ENCODE peak calls at places on chromosomes 12 and 14, in nine cellular contexts. One of them, this sample, is unnamed.

GRCh38 chr12:10283028-10283427 is 24.6 kb upstream of the KLRD1 start:
- DNase-seq in HCEC 1CT: no peak
- DNase-seq in dermis microvascular lymphatic vessel endothelial cell: no peak
- DNase-seq in OCI-M1: no peak
- DNase-seq in PC-3: no peak
- DNase-seq in activated naive CD4-positive, alpha-beta T cell treated with Interleukin-2 at 50 U/mL for 16 hours: no peak
- DNase-seq in hepatocyte: no peak
- DNase-seq in endodermal cell: no peak
- DNase-seq in CD8-positive, alpha-beta T cell: no peak
- DNase-seq in this sample: no peak

GRCh38 chr12:76268267-76268666 is 79.9 kb downstream of the BBS10 start:
- DNase-seq in HCEC 1CT: peak
- DNase-seq in dermis microvascular lymphatic vessel endothelial cell: no peak
- DNase-seq in OCI-M1: no peak
- DNase-seq in PC-3: no peak
- DNase-seq in activated naive CD4-positive, alpha-beta T cell treated with Interleukin-2 at 50 U/mL for 16 hours: no peak
- DNase-seq in hepatocyte: no peak
- DNase-seq in endodermal cell: no peak
- DNase-seq in CD8-positive, alpha-beta T cell: no peak
- DNase-seq in this sample: no peak

GRCh38 chr12:26471560-26471959 is 276.2 kb downstream of the SSPN start:
- DNase-seq in HCEC 1CT: no peak
- DNase-seq in dermis microvascular lymphatic vessel endothelial cell: no peak
- DNase-seq in OCI-M1: peak
- DNase-seq in PC-3: peak
- DNase-seq in activated naive CD4-positive, alpha-beta T cell treated with Interleukin-2 at 50 U/mL for 16 hours: no peak
- DNase-seq in hepatocyte: no peak
- DNase-seq in endodermal cell: no peak
- DNase-seq in CD8-positive, alpha-beta T cell: no peak
- DNase-seq in this sample: no peak

GRCh38 chr14:55752580-55753365 is 172.8 kb downstream of the KTN1 start:
- DNase-seq in HCEC 1CT: peak
- DNase-seq in dermis microvascular lymphatic vessel endothelial cell: peak
- DNase-seq in OCI-M1: no peak
- DNase-seq in PC-3: peak
- DNase-seq in activated naive CD4-positive, alpha-beta T cell treated with Interleukin-2 at 50 U/mL for 16 hours: no peak
- DNase-seq in hepatocyte: peak
- DNase-seq in endodermal cell: no peak
- DNase-seq in CD8-positive, alpha-beta T cell: no peak
- DNase-seq in this sample: peak

GRCh38 chr12:47819902-47820630 is at the start of gene HDAC7:
- DNase-seq in HCEC 1CT: peak
- DNase-seq in dermis microvascular lymphatic vessel endothelial cell: peak
- DNase-seq in OCI-M1: peak
- DNase-seq in PC-3: peak
- DNase-seq in activated naive CD4-positive, alpha-beta T cell treated with Interleukin-2 at 50 U/mL for 16 hours: peak
- DNase-seq in hepatocyte: peak
- DNase-seq in endodermal cell: peak
- DNase-seq in CD8-positive, alpha-beta T cell: peak
- DNase-seq in this sample: peak

GRCh38 chr12:29287622-29288021 is 93.3 kb downstream of the ERGIC2 start:
- DNase-seq in HCEC 1CT: no peak
- DNase-seq in dermis microvascular lymphatic vessel endothelial cell: no peak
- DNase-seq in OCI-M1: no peak
- DNase-seq in PC-3: no peak
- DNase-seq in activated naive CD4-positive, alpha-beta T cell treated with Interleukin-2 at 50 U/mL for 16 hours: no peak
- DNase-seq in hepatocyte: no peak
- DNase-seq in endodermal cell: no peak
- DNase-seq in CD8-positive, alpha-beta T cell: no peak
- DNase-seq in this sample: no peak

GRCh38 chr12:46664771-46665287 is 161.0 kb downstream of the SLC38A4 start:
- DNase-seq in HCEC 1CT: peak
- DNase-seq in dermis microvascular lymphatic vessel endothelial cell: peak
- DNase-seq in OCI-M1: peak
- DNase-seq in PC-3: peak
- DNase-seq in activated naive CD4-positive, alpha-beta T cell treated with Interleukin-2 at 50 U/mL for 16 hours: no peak
- DNase-seq in hepatocyte: peak
- DNase-seq in endodermal cell: no peak
- DNase-seq in CD8-positive, alpha-beta T cell: no peak
- DNase-seq in this sample: peak

GRCh38 chr12:12934556-12934955 is 17.4 kb downstream of the GPRC5D start:
- DNase-seq in HCEC 1CT: no peak
- DNase-seq in dermis microvascular lymphatic vessel endothelial cell: no peak
- DNase-seq in OCI-M1: no peak
- DNase-seq in PC-3: no peak
- DNase-seq in activated naive CD4-positive, alpha-beta T cell treated with Interleukin-2 at 50 U/mL for 16 hours: no peak
- DNase-seq in hepatocyte: no peak
- DNase-seq in endodermal cell: no peak
- DNase-seq in CD8-positive, alpha-beta T cell: no peak
- DNase-seq in this sample: no peak

GRCh38 chr12:12505544-12506501 is 56.8 kb downstream of the DUSP16 start:
- DNase-seq in HCEC 1CT: peak
- DNase-seq in dermis microvascular lymphatic vessel endothelial cell: peak
- DNase-seq in OCI-M1: peak
- DNase-seq in PC-3: no peak
- DNase-seq in activated naive CD4-positive, alpha-beta T cell treated with Interleukin-2 at 50 U/mL for 16 hours: no peak
- DNase-seq in hepatocyte: peak
- DNase-seq in endodermal cell: no peak
- DNase-seq in CD8-positive, alpha-beta T cell: no peak
- DNase-seq in this sample: no peak

GRCh38 chr14:75333523-75334190 is 55.0 kb downstream of the FOS start:
- DNase-seq in HCEC 1CT: no peak
- DNase-seq in dermis microvascular lymphatic vessel endothelial cell: no peak
- DNase-seq in OCI-M1: no peak
- DNase-seq in PC-3: no peak
- DNase-seq in activated naive CD4-positive, alpha-beta T cell treated with Interleukin-2 at 50 U/mL for 16 hours: no peak
- DNase-seq in hepatocyte: no peak
- DNase-seq in endodermal cell: no peak
- DNase-seq in CD8-positive, alpha-beta T cell: peak
- DNase-seq in this sample: no peak

GRCh38 chr12:42982828-42983227 is 393.3 kb upstream of the PRICKLE1 start:
- DNase-seq in HCEC 1CT: no peak
- DNase-seq in dermis microvascular lymphatic vessel endothelial cell: no peak
- DNase-seq in OCI-M1: no peak
- DNase-seq in PC-3: no peak
- DNase-seq in activated naive CD4-positive, alpha-beta T cell treated with Interleukin-2 at 50 U/mL for 16 hours: no peak
- DNase-seq in hepatocyte: no peak
- DNase-seq in endodermal cell: no peak
- DNase-seq in CD8-positive, alpha-beta T cell: no peak
- DNase-seq in this sample: no peak

GRCh38 chr12:89470741-89471504 is 53.7 kb downstream of the GALNT4 start:
- DNase-seq in HCEC 1CT: peak
- DNase-seq in dermis microvascular lymphatic vessel endothelial cell: peak
- DNase-seq in OCI-M1: peak
- DNase-seq in PC-3: peak
- DNase-seq in activated naive CD4-positive, alpha-beta T cell treated with Interleukin-2 at 50 U/mL for 16 hours: no peak
- DNase-seq in hepatocyte: peak
- DNase-seq in endodermal cell: no peak
- DNase-seq in CD8-positive, alpha-beta T cell: no peak
- DNase-seq in this sample: peak

GRCh38 chr14:68487805-68488590 is 304.9 kb downstream of the ZFP36L1 start:
- DNase-seq in HCEC 1CT: peak
- DNase-seq in dermis microvascular lymphatic vessel endothelial cell: no peak
- DNase-seq in OCI-M1: no peak
- DNase-seq in PC-3: peak
- DNase-seq in activated naive CD4-positive, alpha-beta T cell treated with Interleukin-2 at 50 U/mL for 16 hours: no peak
- DNase-seq in hepatocyte: no peak
- DNase-seq in endodermal cell: no peak
- DNase-seq in CD8-positive, alpha-beta T cell: no peak
- DNase-seq in this sample: no peak